ENCODE peak calls at places on chromosomes 6 and 20, in four cellular contexts. R is body of pancreas, P is A549, D is IMR-90. C is an unnamed sample. For H3K4me1, the result is how much of the 10 kb centered on the place peaks cover.

GRCh38 chr6:37731888-37732287 is 34.2 kb upstream of the MDGA1 start:
- DNase-seq in R (no peak), D (no peak), P (no peak), C (no peak)

GRCh38 chr20:38806855-38807655 is 1.6 kb downstream of the PPP1R16B start:
- DNase-seq in R (no peak), P (no peak), D (no peak), C (no peak)

GRCh38 chr6:7261030-7261841 is 51.8 kb downstream of the SSR1 start:
- DNase-seq in D (peak), R (peak), P (peak), C (peak)

GRCh38 chr20:591941-592340 is 18.2 kb downstream of the TCF15 start:
- DNase-seq in D (no peak), P (no peak), R (no peak), C (no peak)

GRCh38 chr6:27617700-27618689 is 145.1 kb upstream of the ZNF184 start:
- DNase-seq in D (peak), R (no peak), P (peak), C (no peak)

GRCh38 chr6:100296810-100297544 is 167.7 kb downstream of the SIM1 start:
- DNase-seq in R (no peak), P (peak), D (peak), C (no peak)

GRCh38 chr6:114342826-114343781 is at the start of gene HS3ST5:
- DNase-seq in R (peak), P (peak), D (peak), C (peak)

GRCh38 chr6:35148167-35148741 is 7.1 kb upstream of the TCP11 start:
- DNase-seq in P (no peak), D (peak), R (no peak), C (no peak)

GRCh38 chr6:35008858-35009257 is 119.8 kb downstream of the ANKS1A start:
- DNase-seq in R (no peak), P (no peak), D (no peak), C (no peak)

GRCh38 chr20:47360207-47360488 is 3.6 kb upstream of the ZMYND8 start:
- DNase-seq in R (peak), D (peak), P (peak), C (no peak)

GRCh38 chr6:710601-711571 is 17.9 kb upstream of the EXOC2 start:
- DNase-seq in R (peak), P (peak), D (peak), C (peak)

GRCh38 chr6:712805-713204 is 19.9 kb upstream of the EXOC2 start:
- DNase-seq in D (no peak), R (no peak), P (no peak), C (no peak)

GRCh38 chr6:713351-713750 is 20.4 kb upstream of the EXOC2 start:
- DNase-seq in D (peak), P (no peak), R (no peak), C (no peak)

GRCh38 chr6:714100-714499 is 21.2 kb upstream of the EXOC2 start:
- DNase-seq in P (no peak), D (no peak), R (no peak), C (no peak)

GRCh38 chr6:711925-712324 is 19.0 kb upstream of the EXOC2 start:
- DNase-seq in R (no peak), D (no peak), P (no peak), C (no peak)
- TF ChIP-seq CTCF in R (no peak), D (no peak), P (no peak), C (no peak)

GRCh38 chr6:87702589-87702945 is 534 bp upstream of the AKIRIN2 start:
- DNase-seq in P (no peak), R (no peak), D (peak), C (no peak)

GRCh38 chr6:87700351-87700728 is 1.7 kb downstream of the AKIRIN2 start:
- DNase-seq in P (no peak), D (no peak), R (no peak), C (no peak)

GRCh38 chr6:87701676-87702588 is at the start of gene AKIRIN2:
- DNase-seq in R (peak), D (peak), P (peak), C (peak)

GRCh38 chr6:87699576-87699975 is 2.5 kb downstream of the AKIRIN2 start:
- DNase-seq in R (no peak), D (no peak), P (no peak), C (no peak)

DNA sequence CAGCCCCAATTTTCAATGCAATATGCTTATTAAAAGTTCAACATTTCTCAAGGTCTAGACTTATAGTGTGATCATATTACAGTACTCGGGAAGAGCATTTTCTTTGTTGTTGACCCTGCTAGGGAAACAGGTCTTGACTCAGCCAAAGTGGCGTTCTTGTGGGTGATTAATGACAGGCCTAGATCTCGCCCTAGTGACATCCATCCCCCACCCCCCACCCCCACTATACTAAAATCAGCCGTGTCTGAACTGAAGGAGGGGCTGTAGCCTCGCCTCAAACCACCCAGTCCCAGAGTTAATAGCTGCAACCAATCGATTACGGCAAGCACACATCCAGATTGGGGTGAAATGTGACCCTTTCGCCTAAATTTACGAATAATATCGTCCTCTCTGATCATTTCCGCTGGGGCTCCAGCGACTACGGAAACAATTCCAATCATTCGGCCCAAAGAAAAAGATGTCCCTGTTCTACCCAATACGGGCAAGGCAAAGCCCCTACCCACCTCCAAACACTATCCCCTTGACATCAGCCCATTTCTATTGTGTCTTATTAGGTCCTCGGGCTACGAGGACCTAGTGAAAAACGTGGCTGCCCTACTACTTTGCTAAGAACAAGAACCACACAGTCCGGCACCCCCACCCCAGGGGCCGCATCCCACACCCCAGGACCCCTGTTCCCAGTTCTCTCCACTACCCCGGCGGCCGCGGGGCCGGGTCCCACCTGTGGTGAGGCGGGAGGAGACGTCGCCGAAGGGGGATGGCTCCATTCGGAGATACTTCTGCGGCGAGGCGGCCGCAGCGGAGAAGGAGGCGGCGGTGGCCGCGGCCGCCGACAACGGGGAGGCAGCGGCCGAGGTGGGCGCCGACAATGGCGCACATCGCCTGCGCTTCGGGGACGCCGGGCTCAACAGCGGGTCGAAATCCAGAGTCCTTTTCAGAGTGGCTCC is 1.0 kb downstream of the AKIRIN2 start:
- DNase-seq in P (peak), R (peak), D (peak), C (peak)
- TF ChIP-seq POLR2A in P (no peak), R (no peak), D (no peak), C (no peak)

DNA sequence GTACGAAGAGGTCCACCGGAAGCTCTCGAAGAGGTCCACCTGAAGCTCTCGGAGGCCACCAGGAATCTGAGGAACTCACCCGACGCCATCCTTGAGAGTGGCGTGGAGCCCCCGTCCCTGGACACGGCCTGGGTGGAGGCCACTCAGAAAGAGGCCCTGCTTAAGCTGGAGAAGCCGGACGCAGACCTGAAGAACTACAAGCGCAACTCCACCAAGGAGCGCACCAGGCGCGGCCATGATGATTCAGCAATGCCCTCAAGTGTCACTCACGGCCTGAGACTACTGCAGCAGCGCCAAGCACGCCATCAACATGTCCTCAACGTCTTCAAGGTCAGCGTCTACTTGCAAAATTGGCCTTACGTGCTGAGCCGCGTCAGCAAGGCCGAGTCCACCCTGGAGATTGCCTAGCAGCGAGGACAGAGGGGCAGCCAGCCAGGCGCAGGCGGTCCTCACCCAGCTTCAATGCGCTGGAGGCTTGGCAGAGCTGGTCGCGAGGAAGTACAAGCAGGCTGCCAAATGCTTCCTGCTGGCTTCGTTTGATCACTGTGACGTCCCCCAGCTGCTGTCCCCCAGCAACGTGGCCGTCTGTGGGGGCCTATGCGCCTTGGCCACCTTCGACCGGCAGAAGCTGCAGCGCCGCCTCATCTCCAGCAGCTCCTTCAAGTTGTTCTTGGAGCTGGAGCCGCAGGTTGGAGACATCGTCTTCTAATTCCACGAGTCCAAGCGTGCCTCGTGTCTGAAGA is 7.7 kb upstream of the GJA10 start:
- DNase-seq in D (no peak), R (no peak), P (no peak), C (no peak)
- H3K4me1 ChIP-seq in D (under half), R (under half), P (under half), C (under half)

GRCh38 chr6:52691718-52692117 is 20.8 kb downstream of the TMEM14A start:
- DNase-seq in D (peak), P (no peak), R (no peak), C (no peak)
- TF ChIP-seq CTCF in D (peak), P (peak), R (peak), C (no peak)

GRCh38 chr6:5260661-5261544 is at the start of the genes FARS2 and LYRM4:
- DNase-seq in R (peak), P (peak), D (peak), C (peak)
- TF ChIP-seq POLR2A in R (no peak), P (peak), D (peak), C (peak)

DNA sequence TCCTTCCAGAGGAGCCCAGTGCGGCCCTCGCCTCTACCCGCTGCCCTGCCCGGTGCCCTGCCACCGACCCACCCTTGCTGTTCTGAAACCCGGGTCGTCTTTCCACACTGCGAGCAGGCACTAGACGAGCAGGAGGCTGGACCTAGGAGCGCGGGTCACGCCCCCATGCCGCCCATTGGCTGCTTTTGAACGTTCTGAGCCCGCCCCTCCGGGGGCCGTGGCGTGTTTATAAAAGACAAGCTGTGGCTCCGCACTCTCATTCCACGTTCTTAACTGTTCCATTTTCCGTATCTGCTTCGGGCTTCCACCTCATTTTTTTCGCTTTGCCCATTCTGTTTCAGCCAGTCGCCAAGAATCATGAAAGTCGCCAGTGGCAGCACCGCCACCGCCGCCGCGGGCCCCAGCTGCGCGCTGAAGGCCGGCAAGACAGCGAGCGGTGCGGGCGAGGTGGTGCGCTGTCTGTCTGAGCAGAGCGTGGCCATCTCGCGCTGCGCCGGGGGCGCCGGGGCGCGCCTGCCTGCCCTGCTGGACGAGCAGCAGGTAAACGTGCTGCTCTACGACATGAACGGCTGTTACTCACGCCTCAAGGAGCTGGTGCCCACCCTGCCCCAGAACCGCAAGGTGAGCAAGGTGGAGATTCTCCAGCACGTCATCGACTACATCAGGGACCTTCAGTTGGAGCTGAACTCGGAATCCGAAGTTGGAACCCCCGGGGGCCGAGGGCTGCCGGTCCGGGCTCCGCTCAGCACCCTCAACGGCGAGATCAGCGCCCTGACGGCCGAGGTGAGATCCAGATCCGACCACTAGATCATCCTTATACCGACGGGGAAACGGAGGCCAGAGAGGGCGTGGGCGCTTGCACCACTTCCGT is at the start of gene ID1:
- DNase-seq in D (peak), P (peak), R (peak), C (peak)
- H3K4me1 ChIP-seq in D (under half), P (half or more), R (half or more), C (under half)

DNA sequence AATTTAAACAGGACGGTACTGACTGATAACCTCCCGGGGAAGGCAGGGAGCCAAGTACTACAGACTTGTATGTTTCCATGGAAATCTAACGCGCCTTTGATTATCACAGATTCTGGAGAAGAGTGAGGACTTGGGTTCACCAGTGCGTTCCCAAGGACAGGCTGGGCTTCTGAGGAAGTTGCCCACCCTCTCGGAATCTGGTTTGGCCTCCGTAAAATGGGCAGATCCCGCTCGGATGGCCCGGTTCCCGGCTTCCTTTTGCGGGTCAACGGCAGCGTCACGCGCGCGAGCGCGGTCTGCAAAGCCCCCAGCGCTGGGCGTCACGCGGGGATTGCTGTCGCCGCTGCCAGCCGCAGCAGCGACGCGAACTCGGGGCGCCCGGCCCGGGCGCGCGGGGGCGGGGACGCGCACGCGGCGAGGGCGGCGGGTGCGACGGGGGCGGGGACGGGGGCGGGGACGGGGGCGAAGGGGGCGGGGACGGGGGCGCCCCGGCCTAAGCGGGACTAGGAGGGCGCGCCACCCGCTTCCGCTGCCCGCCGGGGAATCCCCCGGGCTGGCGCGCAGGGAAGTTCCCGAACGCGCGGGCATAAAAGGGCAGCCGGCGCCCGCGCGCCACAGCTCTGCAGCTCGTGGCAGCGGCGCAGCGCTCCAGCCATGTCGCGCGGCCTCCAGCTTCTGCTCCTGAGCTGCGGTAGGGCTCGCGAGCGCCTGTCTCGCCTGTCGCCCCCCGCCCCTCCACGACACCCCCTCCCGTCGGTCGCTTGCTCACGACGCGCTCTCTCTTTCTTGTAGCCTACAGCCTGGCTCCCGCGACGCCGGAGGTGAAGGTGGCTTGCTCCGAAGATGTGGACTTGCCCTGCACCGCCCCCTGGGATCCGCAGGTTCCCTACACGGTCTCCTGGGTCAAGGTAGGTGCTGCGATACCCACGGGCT is at the start of gene CD83:
- DNase-seq in R (peak), D (peak), P (peak), C (peak)
- TF ChIP-seq CTCF in R (no peak), D (no peak), P (no peak), C (peak)

GRCh38 chr6:41784581-41785171 is 2.8 kb upstream of the TOMM6 start:
- DNase-seq in P (no peak), R (peak), D (no peak), C (no peak)

GRCh38 chr6:41787219-41787917 is at the start of gene TOMM6:
- DNase-seq in D (peak), P (peak), R (peak), C (peak)

GRCh38 chr6:41785689-41786450 is 1.6 kb upstream of the TOMM6 start:
- DNase-seq in D (no peak), R (no peak), P (no peak), C (peak)

GRCh38 chr6:41785254-41785653 is 2.2 kb upstream of the TOMM6 start:
- DNase-seq in P (no peak), D (no peak), R (no peak), C (peak)

DNA sequence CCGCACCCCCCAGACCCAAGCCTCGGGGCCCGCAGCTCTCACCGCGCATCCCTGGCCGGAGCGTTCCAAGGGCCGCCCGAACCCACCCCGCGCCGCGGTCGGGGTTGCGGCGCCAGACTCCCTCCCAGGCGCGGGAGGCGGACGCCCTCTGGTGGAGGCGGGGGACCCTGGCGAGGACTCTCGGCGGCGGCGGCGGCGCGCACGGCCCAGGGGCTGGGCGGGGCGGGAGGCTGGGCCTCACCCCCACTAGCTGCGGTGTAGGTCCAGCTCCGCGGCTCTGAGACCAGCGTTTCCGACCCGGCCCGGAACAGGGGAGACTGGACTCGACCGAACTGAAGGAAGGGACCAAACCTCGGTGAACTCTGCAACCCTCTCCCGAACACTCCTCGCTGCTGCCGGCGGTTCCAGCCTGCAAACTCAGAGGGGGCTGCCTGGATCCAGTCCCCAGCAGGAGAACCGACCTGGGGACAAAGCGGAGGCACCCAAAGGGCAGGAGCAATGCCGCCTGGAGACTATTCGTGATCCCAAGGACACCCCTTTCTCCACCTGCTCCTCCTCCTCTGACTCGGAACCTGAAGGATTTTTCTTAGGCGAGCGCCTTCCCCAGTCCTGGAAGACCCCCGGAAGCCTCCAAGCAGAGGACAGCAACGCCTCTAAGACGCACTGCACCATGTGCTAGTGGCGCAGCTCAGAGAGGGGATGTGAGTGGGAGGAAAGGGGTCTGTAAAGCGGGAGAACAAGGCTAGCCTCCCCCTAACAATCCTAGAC is 859 bp upstream of the TOMM6 start:
- DNase-seq in D (peak), R (peak), P (peak), C (peak)
- TF ChIP-seq POLR2A in D (no peak), R (no peak), P (peak), C (peak)

GRCh38 chr6:140153703-140154102 is 779.3 kb upstream of the CITED2 start:
- DNase-seq in P (no peak), R (no peak), D (peak), C (no peak)

GRCh38 chr6:140160909-140161308 is 786.5 kb upstream of the CITED2 start:
- DNase-seq in R (no peak), D (no peak), P (no peak), C (no peak)

GRCh38 chr6:140156131-140156530 is 781.7 kb upstream of the CITED2 start:
- DNase-seq in P (no peak), D (no peak), R (no peak), C (no peak)

GRCh38 chr6:140160494-140160893 is 786.0 kb upstream of the CITED2 start:
- DNase-seq in P (no peak), D (no peak), R (no peak), C (no peak)

GRCh38 chr6:140155727-140156126 is 781.3 kb upstream of the CITED2 start:
- DNase-seq in R (no peak), D (no peak), P (no peak), C (no peak)
- H3K4me1 ChIP-seq in R (under half), D (under half), P (under half), C (under half)

C was measured in heart left ventricle.